ENCODE peak calls at places on chromosomes 1 and 21, in ten cellular contexts. T is A549, Q is heart right ventricle, L is GM12878, D is PC-9, Y is SJCRH30, V is suprapubic skin, O is spleen, X is RWPE2, G is IMR-90. H is an unnamed sample.

GRCh38 chr1:234642428-234642827 is 32.5 kb upstream of the IRF2BP2 start:
- DNase-seq in O (no peak), G (no peak), T (no peak), D (no peak), X (no peak), L (no peak), Q (no peak), Y (no peak), V (no peak), H (no peak)

GRCh38 chr1:151047591-151047924 is at the start of gene C1orf56:
- DNase-seq in Q (peak; percentile 59), X (no peak), T (peak; percentile 76), V (peak; percentile 83), Y (peak; percentile 70), L (no peak), O (peak; percentile 92), G (peak; percentile 60), D (peak; percentile 70), H (peak; percentile 76)

GRCh38 chr21:35565204-35565611 is 495.1 kb downstream of the SETD4 start:
- DNase-seq in V (no peak), Y (peak; percentile 70), O (no peak), T (no peak), G (peak; percentile 95), D (peak; percentile 75), Q (peak; percentile 44), X (no peak), L (no peak), H (peak; percentile 11)

GRCh38 chr1:97904528-97904927 is 16.3 kb downstream of the DPYD start:
- DNase-seq in L (no peak), O (no peak), G (peak; percentile 54), T (no peak), Q (no peak), D (no peak), X (no peak), V (no peak), Y (no peak), H (no peak)

GRCh38 chr1:208264469-208265126 is 20.4 kb upstream of the PLXNA2 start:
- DNase-seq in X (no peak), T (no peak), O (no peak), Y (no peak), L (no peak), Q (no peak), D (no peak), G (no peak), V (no peak), H (no peak)

GRCh38 chr1:218363141-218363540 is 18.0 kb downstream of the TGFB2 start:
- DNase-seq in T (no peak), L (no peak), Q (no peak), V (no peak), Y (no peak), X (no peak), D (no peak), G (no peak), O (no peak), H (no peak)

GRCh38 chr21:41227357-41228005 is 59.5 kb downstream of the BACE2 start:
- DNase-seq in D (no peak), Q (no peak), Y (no peak), T (no peak), O (no peak), G (no peak), V (no peak), L (no peak), X (no peak), H (no peak)

GRCh38 chr1:28039341-28039740 is 49.1 kb downstream of the EYA3 start:
- DNase-seq in Y (no peak), G (peak; percentile 27), T (no peak), X (no peak), O (no peak), L (no peak), D (no peak), V (no peak), Q (no peak), H (no peak)

GRCh38 chr1:89939693-89940438 is 55.0 kb upstream of the ZNF326 start:
- DNase-seq in D (no peak), L (no peak), Y (no peak), X (no peak), T (no peak), O (no peak), G (no peak), V (no peak), Q (no peak), H (no peak)

GRCh38 chr1:48710318-48710717 is 66.4 kb downstream of the BEND5 start:
- DNase-seq in X (no peak), T (no peak), D (no peak), L (no peak), G (no peak), Y (no peak), Q (no peak), O (no peak), V (no peak), H (no peak)

GRCh38 chr1:231983266-231984193 is 356.9 kb downstream of the DISC1 start:
- DNase-seq in X (no peak), G (no peak), Q (no peak), D (no peak), L (peak; percentile 13), T (no peak), O (no peak), Y (no peak), V (no peak), H (no peak)

GRCh38 chr1:160261526-160261877 is 847 bp downstream of the DCAF8 start:
- DNase-seq in G (peak; percentile 91), L (peak; percentile 32), O (no peak), X (no peak), D (peak; percentile 38), Y (peak; percentile 48), T (peak; percentile 72), Q (peak; percentile 27), V (no peak), H (no peak)

DNA sequence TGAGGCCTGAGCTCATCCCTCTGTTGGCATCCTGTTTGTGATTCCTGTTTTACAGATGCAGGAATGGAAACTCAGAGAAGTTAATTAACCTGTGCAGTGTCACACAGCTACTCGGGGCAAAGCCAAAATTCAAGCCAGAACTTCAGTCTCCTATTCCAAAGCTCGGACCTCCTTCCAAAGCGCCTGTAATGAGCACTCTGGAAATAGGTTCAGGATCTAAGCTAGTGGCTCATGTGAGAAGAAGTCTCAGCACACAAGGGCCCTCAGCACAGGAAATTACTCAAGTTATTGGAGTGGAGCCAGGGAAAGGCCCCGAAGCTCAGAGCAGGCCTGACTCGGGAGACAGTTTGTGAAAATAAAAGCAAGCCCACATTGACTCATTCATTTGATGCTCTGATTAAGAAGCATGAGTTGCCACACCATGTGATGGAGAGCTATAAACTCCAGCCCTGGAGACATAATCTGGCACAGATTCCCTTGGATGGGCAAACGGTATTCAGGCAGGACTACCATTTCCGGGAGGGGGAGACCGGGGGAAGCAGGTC is 50.6 kb upstream of the LYST start:
- DNase-seq in Q (peak; percentile 78), Y (peak; percentile 36), X (peak; percentile 91), L (peak; percentile 67), V (peak; percentile 87), D (peak; percentile 83), T (peak; percentile 92), O (no peak), G (peak; percentile 99), H (peak; percentile 24)
- H3K27ac ChIP-seq in Q (peak overlapping the region; percentile 61), Y (peak overlapping the region; percentile 38), X (peak overlapping the region; percentile 93), L (no peak overlapping the region), V (peak overlapping the region; percentile 81), D (peak overlapping the region; percentile 91), T (peak overlapping the region; percentile 87), O (peak overlapping the region; percentile 66), G (peak overlapping the region; percentile 52), H (peak overlapping the region; percentile 16)

GRCh38 chr1:54131419-54131818 is 21.4 kb downstream of the CDCP2 start:
- DNase-seq in D (no peak), Y (no peak), L (no peak), G (no peak), V (no peak), T (no peak), X (no peak), Q (no peak), O (no peak), H (no peak)
- H3K27ac ChIP-seq in D (no peak overlapping the region), Y (no peak overlapping the region), L (no peak overlapping the region), G (no peak overlapping the region), V (no peak overlapping the region), T (no peak overlapping the region), X (no peak overlapping the region), Q (no peak overlapping the region), O (no peak overlapping the region), H (no peak overlapping the region)

DNA sequence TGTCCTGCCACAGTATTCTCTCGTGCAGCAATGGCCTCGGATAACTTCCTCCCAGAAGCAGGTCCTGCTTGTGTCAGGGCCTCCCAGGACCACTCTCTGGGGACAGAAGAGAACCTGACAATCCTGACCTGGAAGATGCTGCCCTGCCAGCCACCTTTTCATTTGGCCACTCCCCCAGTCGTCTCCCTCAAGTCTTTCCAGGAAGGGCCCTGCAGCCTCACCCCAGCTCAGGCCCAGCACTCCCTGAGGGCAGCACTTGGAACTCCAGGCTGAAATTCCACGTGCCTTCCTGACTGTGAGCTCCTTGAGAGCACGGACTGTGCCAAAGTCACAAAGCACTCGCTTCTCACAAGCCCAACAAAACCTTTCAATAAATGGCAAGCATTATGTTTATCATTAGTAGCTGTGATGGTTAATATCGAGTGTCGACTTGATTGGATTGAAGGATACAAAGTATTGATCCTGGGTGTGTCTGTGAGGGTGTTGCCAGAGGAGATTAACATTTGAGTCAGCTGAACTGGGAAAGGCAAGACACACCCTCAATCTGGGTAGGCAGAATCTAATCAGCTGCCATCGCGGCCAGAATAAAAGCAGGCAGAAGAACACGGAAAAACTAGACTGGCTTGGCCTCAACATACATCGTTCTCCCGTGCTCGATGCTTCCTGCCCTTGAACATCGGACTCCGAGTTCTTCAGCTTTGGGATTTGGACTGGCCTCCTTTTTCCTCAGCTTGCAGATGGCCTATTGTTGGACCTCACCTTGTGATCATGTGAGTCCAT is 2.3 kb upstream of the CLEC20A start:
- DNase-seq in T (peak; percentile 9), Y (no peak), L (no peak), D (no peak), X (no peak), Q (no peak), V (no peak), O (no peak), G (no peak), H (no peak)
- H3K27ac ChIP-seq in T (no peak overlapping the region), Y (no peak overlapping the region), L (no peak overlapping the region), D (no peak overlapping the region), X (no peak overlapping the region), Q (no peak overlapping the region), V (no peak overlapping the region), O (no peak overlapping the region), G (no peak overlapping the region), H (no peak overlapping the region)

GRCh38 chr1:12586171-12586942 is 31.7 kb downstream of the DHRS3 start:
- DNase-seq in X (no peak), V (no peak), T (no peak), Y (no peak), D (no peak), L (no peak), O (no peak), G (no peak), Q (no peak), H (no peak)
- H3K27ac ChIP-seq in X (no peak overlapping the region), V (no peak overlapping the region), T (peak overlapping the region; percentile 100), Y (no peak overlapping the region), D (no peak overlapping the region), L (no peak overlapping the region), O (no peak overlapping the region), G (no peak overlapping the region), Q (no peak overlapping the region), H (no peak overlapping the region)

H was measured in substantia nigra.